ENCODE peak calls at places on chromosomes 1 and 21, in five cellular contexts. One of them, this sample, is unnamed.

GRCh38 chr1:41390171-41390570 is 28.9 kb downstream of the FOXO6 start:
- DNase-seq in activated T-cell treated with anti-CD3 and anti-CD28 coated beads for 1 hour: no peak
- DNase-seq in Right ventricle myocardium superior: no peak
- DNase-seq in SHP77: no peak
- DNase-seq in lower lobe of right lung: no peak
- DNase-seq in this sample: no peak

GRCh38 chr21:27817061-27817460 is 850.2 kb upstream of the ADAMTS5 start:
- DNase-seq in SHP77: no peak
- DNase-seq in lower lobe of right lung: no peak
- DNase-seq in Right ventricle myocardium superior: no peak
- DNase-seq in activated T-cell treated with anti-CD3 and anti-CD28 coated beads for 1 hour: no peak
- DNase-seq in this sample: no peak

GRCh38 chr1:36285450-36286101 is 20.6 kb upstream of the SH3D21 start:
- DNase-seq in activated T-cell treated with anti-CD3 and anti-CD28 coated beads for 1 hour: peak; percentile 46
- DNase-seq in Right ventricle myocardium superior: no peak
- DNase-seq in SHP77: peak; percentile 67
- DNase-seq in lower lobe of right lung: no peak
- DNase-seq in this sample: peak; percentile 60

GRCh38 chr1:1197551-1198422 is 8.6 kb downstream of the TNFRSF18 start:
- DNase-seq in SHP77: no peak
- DNase-seq in lower lobe of right lung: peak; percentile 42
- DNase-seq in Right ventricle myocardium superior: peak; percentile 14
- DNase-seq in activated T-cell treated with anti-CD3 and anti-CD28 coated beads for 1 hour: no peak
- DNase-seq in this sample: no peak

GRCh38 chr1:212514782-212515181 is 82.1 kb downstream of the NENF start:
- DNase-seq in Right ventricle myocardium superior: no peak
- DNase-seq in SHP77: no peak
- DNase-seq in activated T-cell treated with anti-CD3 and anti-CD28 coated beads for 1 hour: no peak
- DNase-seq in lower lobe of right lung: no peak
- DNase-seq in this sample: no peak

GRCh38 chr1:57206038-57206437 is 217.8 kb downstream of the DAB1 start:
- DNase-seq in lower lobe of right lung: no peak
- DNase-seq in Right ventricle myocardium superior: no peak
- DNase-seq in SHP77: no peak
- DNase-seq in activated T-cell treated with anti-CD3 and anti-CD28 coated beads for 1 hour: no peak
- DNase-seq in this sample: no peak

GRCh38 chr1:51962486-51963356 is 27.8 kb downstream of the RAB3B start:
- DNase-seq in SHP77: no peak
- DNase-seq in activated T-cell treated with anti-CD3 and anti-CD28 coated beads for 1 hour: no peak
- DNase-seq in lower lobe of right lung: no peak
- DNase-seq in Right ventricle myocardium superior: no peak
- DNase-seq in this sample: no peak

GRCh38 chr21:42975886-42976608 is 1.7 kb downstream of the PKNOX1 start:
- DNase-seq in Right ventricle myocardium superior: no peak
- DNase-seq in activated T-cell treated with anti-CD3 and anti-CD28 coated beads for 1 hour: no peak
- DNase-seq in lower lobe of right lung: no peak
- DNase-seq in SHP77: no peak
- DNase-seq in this sample: peak; percentile 25

GRCh38 chr1:165890684-165891083 is 63.3 kb downstream of the UCK2 start:
- DNase-seq in lower lobe of right lung: no peak
- DNase-seq in activated T-cell treated with anti-CD3 and anti-CD28 coated beads for 1 hour: no peak
- DNase-seq in SHP77: no peak
- DNase-seq in Right ventricle myocardium superior: no peak
- DNase-seq in this sample: no peak

GRCh38 chr1:43936470-43937151 is 3.0 kb downstream of the ARTN start:
- DNase-seq in SHP77: peak; percentile 30
- DNase-seq in activated T-cell treated with anti-CD3 and anti-CD28 coated beads for 1 hour: no peak
- DNase-seq in Right ventricle myocardium superior: peak; percentile 64
- DNase-seq in lower lobe of right lung: peak; percentile 63
- DNase-seq in this sample: peak; percentile 66

This sample was measured in SK-N-DZ.